ENCODE peak calls at places on chromosome 3, in seven cellular contexts. One of them, this sample, is unnamed.

GRCh38 chr3:31431322-31431721 is 101.4 kb upstream of the STT3B start:
- DNase-seq in lower lobe of right lung: no peak
- DNase-seq in fibroblast of pulmonary artery: no peak
- DNase-seq in mucosa of gallbladder: no peak
- DNase-seq in hepatocyte: no peak
- DNase-seq in activated T-cell treated with anti-CD3 and anti-CD28 coated beads for 1 hour: no peak
- DNase-seq in WERI-Rb-1: no peak
- DNase-seq in this sample: no peak

GRCh38 chr3:41847679-41848078 is 114.2 kb downstream of the ULK4 start:
- DNase-seq in mucosa of gallbladder: no peak
- DNase-seq in fibroblast of pulmonary artery: no peak
- DNase-seq in hepatocyte: no peak
- DNase-seq in WERI-Rb-1: no peak
- DNase-seq in lower lobe of right lung: no peak
- DNase-seq in activated T-cell treated with anti-CD3 and anti-CD28 coated beads for 1 hour: no peak
- DNase-seq in this sample: no peak

GRCh38 chr3:180888992-180889560 is 23.4 kb upstream of the FXR1 start:
- DNase-seq in lower lobe of right lung: no peak
- DNase-seq in mucosa of gallbladder: no peak
- DNase-seq in activated T-cell treated with anti-CD3 and anti-CD28 coated beads for 1 hour: no peak
- DNase-seq in fibroblast of pulmonary artery: no peak
- DNase-seq in WERI-Rb-1: no peak
- DNase-seq in hepatocyte: peak; percentile 23
- DNase-seq in this sample: no peak

GRCh38 chr3:120472121-120472844 is 21.5 kb upstream of the FSTL1 start:
- DNase-seq in activated T-cell treated with anti-CD3 and anti-CD28 coated beads for 1 hour: no peak
- DNase-seq in fibroblast of pulmonary artery: no peak
- DNase-seq in mucosa of gallbladder: no peak
- DNase-seq in hepatocyte: no peak
- DNase-seq in lower lobe of right lung: no peak
- DNase-seq in WERI-Rb-1: no peak
- DNase-seq in this sample: no peak

GRCh38 chr3:35633332-35634124 is 5.8 kb upstream of the ARPP21 start:
- DNase-seq in lower lobe of right lung: no peak
- DNase-seq in WERI-Rb-1: no peak
- DNase-seq in activated T-cell treated with anti-CD3 and anti-CD28 coated beads for 1 hour: no peak
- DNase-seq in hepatocyte: no peak
- DNase-seq in mucosa of gallbladder: no peak
- DNase-seq in fibroblast of pulmonary artery: peak; percentile 7
- DNase-seq in this sample: no peak

GRCh38 chr3:64445318-64446300 is 220.3 kb upstream of the PRICKLE2 start:
- DNase-seq in WERI-Rb-1: peak; percentile 86
- DNase-seq in lower lobe of right lung: peak; percentile 75
- DNase-seq in fibroblast of pulmonary artery: peak; percentile 36
- DNase-seq in mucosa of gallbladder: no peak
- DNase-seq in activated T-cell treated with anti-CD3 and anti-CD28 coated beads for 1 hour: no peak
- DNase-seq in hepatocyte: peak; percentile 76
- DNase-seq in this sample: peak; percentile 79

GRCh38 chr3:168801792-168802191 is 706.1 kb upstream of the GOLIM4 start:
- DNase-seq in mucosa of gallbladder: no peak
- DNase-seq in WERI-Rb-1: no peak
- DNase-seq in activated T-cell treated with anti-CD3 and anti-CD28 coated beads for 1 hour: no peak
- DNase-seq in lower lobe of right lung: no peak
- DNase-seq in hepatocyte: no peak
- DNase-seq in fibroblast of pulmonary artery: peak; percentile 73
- DNase-seq in this sample: no peak

GRCh38 chr3:119664370-119664769 is 4.0 kb upstream of the POPDC2 start:
- DNase-seq in hepatocyte: no peak
- DNase-seq in lower lobe of right lung: no peak
- DNase-seq in WERI-Rb-1: no peak
- DNase-seq in mucosa of gallbladder: no peak
- DNase-seq in fibroblast of pulmonary artery: peak; percentile 29
- DNase-seq in activated T-cell treated with anti-CD3 and anti-CD28 coated beads for 1 hour: no peak
- DNase-seq in this sample: no peak

This sample was measured in glutamatergic neuron.